ENCODE peak calls at places on chromosomes 11 and 22, in eight cellular contexts. Q, B, X, C, V, A, D and G are unnamed samples.

GRCh38 chr11:118842369-118842768 is 41.3 kb upstream of the CXCR5 start:
- DNase-seq in B (no peak), D (peak; percentile 52), Q (no peak), A (no peak), X (peak; percentile 52), V (no peak), C (no peak), G (no peak)

GRCh38 chr11:61833478-61833877 is 5.4 kb downstream of the FADS2 start:
- DNase-seq in C (no peak), X (no peak), A (no peak), B (no peak), V (no peak), Q (no peak), D (no peak), G (no peak)

GRCh38 chr11:117805048-117805447 is 8.0 kb upstream of the DSCAML1 start:
- DNase-seq in V (no peak), B (no peak), A (no peak), X (no peak), C (no peak), Q (no peak), D (no peak), G (no peak)

GRCh38 chr11:66864172-66864901 is 7.5 kb downstream of the LRFN4 start:
- DNase-seq in A (peak; percentile 69), V (no peak), X (no peak), Q (no peak), B (peak; percentile 80), D (no peak), C (no peak), G (no peak)

GRCh38 chr22:43974028-43974545 is 18.8 kb downstream of the SAMM50 start:
- DNase-seq in Q (no peak), B (no peak), A (no peak), X (no peak), C (no peak), V (no peak), D (no peak), G (no peak)

GRCh38 chr11:70528046-70528793 is 129.9 kb downstream of the CTTN start:
- DNase-seq in D (no peak), X (no peak), C (no peak), Q (no peak), V (peak; percentile 56), B (no peak), A (no peak), G (no peak)

GRCh38 chr11:34730544-34731295 is 109.8 kb downstream of the EHF start:
- DNase-seq in D (no peak), B (no peak), A (no peak), C (no peak), X (no peak), Q (no peak), V (no peak), G (no peak)

GRCh38 chr11:96203567-96204365 is 139.2 kb downstream of the MAML2 start:
- DNase-seq in C (no peak), B (no peak), A (no peak), V (no peak), X (no peak), D (no peak), Q (no peak), G (no peak)

GRCh38 chr22:17974087-17974486 is 50.3 kb downstream of the MICAL3 start:
- DNase-seq in B (no peak), C (no peak), A (no peak), D (no peak), Q (no peak), V (no peak), X (peak; percentile 49), G (no peak)

GRCh38 chr11:122656073-122656630 is 630 bp downstream of the UBASH3B start:
- DNase-seq in V (peak; percentile 82), A (peak; percentile 61), Q (peak; percentile 75), B (peak; percentile 39), X (peak; percentile 73), D (peak; percentile 70), C (peak; percentile 46), G (peak; percentile 82)

GRCh38 chr11:122652495-122652894 is 3.0 kb upstream of the UBASH3B start:
- DNase-seq in V (no peak), X (no peak), C (no peak), D (no peak), A (no peak), Q (no peak), B (no peak), G (no peak)

GRCh38 chr11:122653911-122654310 is 1.6 kb upstream of the UBASH3B start:
- DNase-seq in C (no peak), X (peak; percentile 62), Q (no peak), V (no peak), D (no peak), A (no peak), B (no peak), G (no peak)

GRCh38 chr11:122656631-122657101 is 1.1 kb downstream of the UBASH3B start:
- DNase-seq in A (peak; percentile 68), C (peak; percentile 29), V (peak; percentile 71), B (peak; percentile 30), Q (peak; percentile 42), X (no peak), D (peak; percentile 54), G (no peak)

GRCh38 chr11:122655527-122656072 is at the start of gene UBASH3B:
- DNase-seq in Q (peak; percentile 78), X (peak; percentile 85), V (peak; percentile 89), A (peak; percentile 80), C (peak; percentile 79), B (peak; percentile 81), D (peak; percentile 88), G (no peak)
- TF ChIP-seq CTCF in Q (no peak), X (peak; percentile 21), V (peak; percentile 14), A (no peak), C (no peak), B (no peak), D (no peak), G (peak; percentile 25)

DNA sequence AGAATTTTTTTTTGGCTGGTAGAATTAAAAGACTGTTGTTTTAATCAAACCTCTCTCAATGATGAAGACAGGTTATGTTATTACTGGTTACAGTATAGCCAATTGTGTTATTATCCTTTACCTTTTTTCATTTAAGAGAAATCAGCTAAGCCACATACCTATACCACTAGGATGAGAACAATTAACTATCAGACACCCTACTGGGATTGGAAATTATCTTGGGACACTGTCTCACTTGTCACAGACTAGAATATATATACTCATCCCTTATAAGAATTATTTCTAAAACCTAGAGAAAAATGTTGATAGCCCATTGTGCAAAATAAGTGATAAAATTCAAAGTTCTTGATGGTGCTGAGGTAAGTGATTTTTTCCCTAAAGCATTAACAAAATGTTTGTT is at the start of gene OR5AS1:
- DNase-seq in B (no peak), C (no peak), A (no peak), D (no peak), V (no peak), X (no peak), Q (no peak), G (no peak)
- TF ChIP-seq CTCF in B (no peak), C (no peak), A (no peak), D (no peak), V (no peak), X (no peak), Q (no peak), G (no peak)

DNA sequence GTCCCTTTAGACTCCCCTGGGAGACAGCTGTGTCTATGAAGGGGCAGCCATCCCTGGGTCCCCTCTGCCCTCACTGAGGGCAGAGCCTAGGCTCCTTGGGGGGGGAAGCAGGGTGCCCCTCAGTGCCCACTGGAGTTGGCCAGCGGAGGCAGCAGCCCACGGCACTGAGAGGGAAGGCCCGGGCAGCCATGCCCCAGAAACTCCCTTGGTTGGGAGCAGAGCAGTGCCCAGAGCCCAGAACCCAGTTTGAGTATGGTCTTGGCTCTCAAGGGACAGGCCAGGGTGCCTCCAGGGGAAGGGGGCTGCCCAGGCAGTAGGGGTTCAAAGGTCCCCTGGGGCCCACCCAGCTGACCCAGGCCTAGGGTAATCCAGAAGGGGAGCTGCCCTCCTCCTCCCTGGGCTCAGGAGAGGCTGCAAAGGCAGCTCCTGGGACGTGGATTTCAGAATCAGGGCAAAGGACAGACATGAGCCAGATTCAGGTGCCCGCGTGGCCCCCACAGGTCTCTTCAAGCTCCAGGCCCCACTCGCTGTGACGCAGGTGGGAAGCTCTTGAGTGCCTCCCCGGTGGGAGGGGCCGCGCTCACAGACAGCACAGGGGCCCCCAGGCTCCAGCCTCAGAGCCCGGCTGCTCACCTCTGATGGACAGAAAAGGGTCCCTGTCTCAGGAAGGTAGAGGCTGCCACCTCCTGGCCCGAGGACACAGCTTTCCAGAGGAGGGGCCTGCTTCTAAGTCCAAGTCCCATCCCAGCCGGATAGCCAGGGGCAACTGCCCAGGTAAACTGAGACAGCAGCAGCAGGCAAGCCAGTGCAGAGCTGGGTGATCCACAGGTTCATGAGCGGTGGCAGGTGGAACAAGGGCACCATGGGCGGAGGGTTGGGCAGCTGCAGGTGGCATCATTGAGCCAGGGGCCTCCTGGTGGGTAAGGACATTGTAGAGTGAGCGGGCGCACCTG is 2.6 kb downstream of the C11orf21 start:
- DNase-seq in X (peak; percentile 36), D (peak; percentile 21), C (no peak), Q (peak; percentile 47), A (no peak), B (peak; percentile 44), V (peak; percentile 70), G (peak; percentile 72)
- TF ChIP-seq CTCF in X (peak; percentile 53), D (peak; percentile 32), C (no peak), Q (peak; percentile 43), A (peak; percentile 52), B (peak; percentile 34), V (peak; percentile 28), G (peak; percentile 55)

GRCh38 chr11:114799524-114799923 is 121.2 kb downstream of the NXPE2 start:
- DNase-seq in X (no peak), C (no peak), D (no peak), A (no peak), V (no peak), B (no peak), Q (no peak), G (no peak)
- TF ChIP-seq CTCF in X (no peak), C (no peak), D (no peak), A (no peak), V (no peak), B (no peak), Q (no peak), G (no peak)

DNA sequence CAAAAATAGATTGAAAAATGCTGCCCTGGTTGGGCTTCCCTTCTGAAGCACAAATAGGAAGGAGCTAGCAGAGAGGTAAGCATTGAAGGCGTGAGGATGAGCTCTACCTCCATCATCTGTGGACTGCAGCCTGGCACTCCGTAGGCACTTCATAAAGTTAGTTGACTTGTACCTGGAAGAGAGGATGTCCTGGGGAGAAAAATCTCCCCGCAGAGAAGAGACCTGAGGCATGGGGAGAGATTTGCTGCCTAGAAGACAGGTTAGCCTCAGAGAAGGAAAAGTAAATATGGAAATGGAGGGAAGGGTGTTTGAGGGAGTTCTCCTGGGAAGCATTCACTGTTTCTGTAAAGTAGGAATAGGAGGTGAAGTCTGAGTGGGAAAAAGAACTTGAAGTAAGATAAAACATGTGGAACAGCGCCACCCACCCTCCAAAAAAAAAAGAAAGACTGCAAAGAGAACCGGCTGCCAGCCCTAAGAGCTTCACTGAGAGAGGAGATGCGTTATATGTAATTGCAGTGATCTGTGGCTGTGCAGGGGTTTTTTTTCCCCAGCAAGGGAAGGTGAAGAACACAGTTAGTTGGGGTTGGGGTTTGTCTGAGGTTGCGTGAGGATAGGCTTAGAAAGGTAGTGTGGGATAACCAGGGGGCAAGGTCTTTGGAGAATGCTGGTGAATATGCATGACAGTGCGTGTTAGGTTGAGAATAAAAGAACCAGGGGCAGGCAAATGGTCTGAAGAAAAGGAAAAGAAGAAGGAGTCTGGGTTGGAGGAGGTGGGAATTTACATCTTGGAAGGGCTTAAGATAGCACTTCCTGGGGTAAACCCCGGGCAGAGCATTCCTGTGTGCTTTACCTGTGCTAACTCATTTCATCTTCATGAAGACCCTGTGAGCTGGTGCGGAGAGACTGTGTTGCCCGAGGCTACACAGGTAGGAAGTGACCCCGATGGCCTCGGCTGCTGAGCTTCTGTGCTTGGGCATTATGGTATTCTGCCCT is 16.0 kb downstream of the TNRC6B start:
- DNase-seq in C (no peak), A (no peak), X (peak; percentile 70), B (no peak), V (no peak), Q (no peak), D (no peak), G (no peak)
- TF ChIP-seq CTCF in C (no peak), A (peak; percentile 80), X (peak; percentile 60), B (peak; percentile 21), V (peak; percentile 28), Q (peak; percentile 21), D (peak; percentile 25), G (peak; percentile 50)